ENCODE peak calls at places on chromosome 1, in four cellular contexts. S is NCI-H1694; R is stimulated activated CD4-positive, alpha-beta T cell treated with anti-CD3 and anti-CD28 coated beads, Interleukin-4, amount 100 ng/mL, for 48 hours; P is EL. V is an unnamed sample.

GRCh38 chr1:21123287-21123961 is 53.3 kb downstream of the EIF4G3 start:
- DNase-seq in R (no peak), S (no peak), P (no peak), V (no peak)

GRCh38 chr1:106173101-106173500 is 883.4 kb upstream of the PRMT6 start:
- DNase-seq in P (no peak), R (no peak), S (no peak), V (no peak)

GRCh38 chr1:206713070-206713469 is 28.4 kb downstream of the MAPKAPK2 start:
- DNase-seq in S (no peak), R (no peak), P (no peak), V (no peak)

GRCh38 chr1:243582321-243582720 is 267.7 kb downstream of the AKT3 start:
- DNase-seq in P (peak), R (no peak), S (peak), V (peak)

GRCh38 chr1:41582851-41583657 is 98.6 kb upstream of the EDN2 start:
- DNase-seq in R (no peak), S (no peak), P (no peak), V (no peak)

GRCh38 chr1:16151200-16151708 is 4.6 kb downstream of the EPHA2 start:
- DNase-seq in S (no peak), P (peak), R (no peak), V (no peak)

GRCh38 chr1:108865316-108865910 is 8.5 kb upstream of the AKNAD1 start:
- DNase-seq in S (no peak), R (no peak), P (no peak), V (no peak)

GRCh38 chr1:84619383-84620093 is 45.3 kb upstream of the CTBS start:
- DNase-seq in S (no peak), R (peak), P (peak), V (peak)

GRCh38 chr1:53553734-53554509 is 94.7 kb downstream of the DMRTB1 start:
- DNase-seq in R (no peak), P (peak), S (no peak), V (peak)

GRCh38 chr1:183069562-183070216 is 46.5 kb downstream of the LAMC1 start:
- DNase-seq in S (no peak), P (peak), R (no peak), V (peak)

GRCh38 chr1:182086136-182086535 is 24.6 kb upstream of the ZNF648 start:
- DNase-seq in S (no peak), P (no peak), R (no peak), V (no peak)